ENCODE peak calls at places on chromosomes 5 and 9, in nine cellular contexts. N is GM13977, D is NCI-H2029 treated with DMSO at 0.1 percent for 48 hours, K is lung microvascular endothelial cell, C is M059J, L is thyroid gland, X is neural crest cell, U is prostate gland, V is HTR-8/SVneo. M is an unnamed sample.
A peak's percentile ranks its signal among the peaks of the same experiment; 100 is the strongest.

GRCh38 chr9:87787735-87788134 is 61.8 kb downstream of the CTSL start:
- DNase-seq in N (no peak), D (no peak), K (no peak), C (no peak), L (no peak), X (no peak), U (no peak), V (no peak), M (no peak)

GRCh38 chr5:143707797-143708196 is 104.2 kb upstream of the HMHB1 start:
- DNase-seq in N (no peak), D (no peak), K (no peak), C (no peak), L (no peak), X (no peak), U (no peak), V (no peak), M (no peak)

GRCh38 chr9:137762414-137763061 is 115.0 kb upstream of the CACNA1B start:
- DNase-seq in N (peak; percentile 82), D (no peak), K (peak; percentile 49), C (no peak), L (peak; percentile 33), X (no peak), U (no peak), V (no peak), M (no peak)

GRCh38 chr9:73183917-73184861 is 32.5 kb downstream of the ANXA1 start:
- DNase-seq in N (peak; percentile 7), D (peak; percentile 75), K (peak; percentile 76), C (peak; percentile 55), L (no peak), X (no peak), U (no peak), V (peak; percentile 13), M (peak; percentile 46)

GRCh38 chr5:61467766-61468482 is 135.9 kb downstream of the ZSWIM6 start:
- DNase-seq in N (no peak), D (no peak), K (no peak), C (peak; percentile 69), L (no peak), X (no peak), U (no peak), V (peak; percentile 61), M (no peak)

GRCh38 chr5:172594867-172595466 is 46.1 kb upstream of the NEURL1B start:
- DNase-seq in N (no peak), D (no peak), K (no peak), C (no peak), L (no peak), X (no peak), U (no peak), V (no peak), M (no peak)

GRCh38 chr9:129109952-129110739 is 447 bp downstream of the CRAT start:
- DNase-seq in N (no peak), D (peak; percentile 74), K (peak; percentile 29), C (peak; percentile 32), L (peak; percentile 32), X (no peak), U (no peak), V (peak; percentile 17), M (peak; percentile 19)

GRCh38 chr9:121242219-121242954 is 25.6 kb upstream of the GSN start:
- DNase-seq in N (no peak), D (no peak), K (no peak), C (peak; percentile 55), L (no peak), X (no peak), U (no peak), V (no peak), M (peak; percentile 59)

GRCh38 chr5:75948441-75948840 is 134.7 kb upstream of the SV2C start:
- DNase-seq in N (no peak), D (no peak), K (no peak), C (no peak), L (no peak), X (no peak), U (no peak), V (no peak), M (no peak)

GRCh38 chr9:118017607-118018122 is 313.5 kb downstream of the TLR4 start:
- DNase-seq in N (no peak), D (no peak), K (no peak), C (no peak), L (no peak), X (no peak), U (no peak), V (no peak), M (no peak)

GRCh38 chr5:4128994-4129393 is 533.4 kb downstream of the IRX1 start:
- DNase-seq in N (no peak), D (no peak), K (no peak), C (no peak), L (no peak), X (no peak), U (no peak), V (no peak), M (no peak)

GRCh38 chr5:173917788-173918786 is 29.9 kb downstream of the CPEB4 start:
- DNase-seq in N (peak; percentile 55), D (peak; percentile 93), K (peak; percentile 79), C (peak; percentile 81), L (peak; percentile 61), X (peak; percentile 17), U (peak; percentile 72), V (peak; percentile 71), M (peak; percentile 89)

GRCh38 chr5:116320486-116320885 is 235.7 kb downstream of the COMMD10 start:
- DNase-seq in N (no peak), D (no peak), K (peak; percentile 62), C (no peak), L (peak; percentile 53), X (no peak), U (no peak), V (no peak), M (peak; percentile 28)

GRCh38 chr9:90927496-90927895 is 125.9 kb downstream of the SYK start:
- DNase-seq in N (no peak), D (no peak), K (no peak), C (no peak), L (no peak), X (no peak), U (no peak), V (no peak), M (no peak)

GRCh38 chr5:179227578-179228311 is 117.5 kb downstream of the ADAMTS2 start:
- DNase-seq in N (no peak), D (no peak), K (no peak), C (no peak), L (no peak), X (no peak), U (no peak), V (no peak), M (peak; percentile 47)

GRCh38 chr5:93359296-93359957 is 221.6 kb downstream of the NR2F1-AS1 start:
- DNase-seq in N (no peak), D (peak; percentile 77), K (peak; percentile 100), C (peak; percentile 85), L (no peak), X (no peak), U (no peak), V (peak; percentile 31), M (no peak)

GRCh38 chr9:93814561-93814960 is 140.6 kb downstream of the BARX1 start:
- DNase-seq in N (peak; percentile 4), D (peak; percentile 77), K (no peak), C (no peak), L (no peak), X (no peak), U (no peak), V (no peak), M (no peak)

GRCh38 chr9:37293664-37294524 is 128.6 kb upstream of the GRHPR start:
- DNase-seq in N (peak; percentile 29), D (no peak), K (peak; percentile 32), C (peak; percentile 47), L (no peak), X (no peak), U (no peak), V (no peak), M (no peak)

GRCh38 chr5:42059291-42059690 is 134.2 kb downstream of the FBXO4 start:
- DNase-seq in N (no peak), D (no peak), K (no peak), C (peak; percentile 62), L (no peak), X (no peak), U (no peak), V (no peak), M (no peak)

GRCh38 chr5:11962122-11962521 is 57.9 kb upstream of the CTNND2 start:
- DNase-seq in N (no peak), D (no peak), K (no peak), C (peak; percentile 2), L (no peak), X (no peak), U (no peak), V (no peak), M (no peak)

GRCh38 chr5:31193591-31194457 is at the start of gene CDH6:
- DNase-seq in N (no peak), D (no peak), K (no peak), C (peak; percentile 46), L (peak; percentile 35), X (peak; percentile 76), U (no peak), V (peak; percentile 73), M (peak; percentile 71)

GRCh38 chr9:98657897-98658296 is 50.8 kb downstream of the GABBR2 start:
- DNase-seq in N (no peak), D (no peak), K (no peak), C (peak; percentile 12), L (no peak), X (no peak), U (no peak), V (no peak), M (no peak)

GRCh38 chr9:137311171-137311970 is 9.3 kb upstream of the NRARP start:
- DNase-seq in N (no peak), D (no peak), K (peak; percentile 69), C (peak; percentile 43), L (no peak), X (no peak), U (peak; percentile 81), V (no peak), M (no peak)

GRCh38 chr5:71932649-71933338 is 174.5 kb upstream of the MAP1B start:
- DNase-seq in N (no peak), D (peak; percentile 64), K (peak; percentile 42), C (peak; percentile 95), L (peak; percentile 57), X (peak; percentile 34), U (no peak), V (peak; percentile 51), M (peak; percentile 94)

GRCh38 chr9:61673664-61674381 is 484.0 kb downstream of the SPATA31A7 start:
- DNase-seq in N (no peak), D (no peak), K (no peak), C (no peak), L (no peak), X (no peak), U (no peak), V (no peak), M (no peak)

GRCh38 chr5:83145241-83145640 is 67.9 kb downstream of the XRCC4 start:
- DNase-seq in N (no peak), D (no peak), K (no peak), C (peak; percentile 30), L (no peak), X (no peak), U (no peak), V (no peak), M (no peak)

GRCh38 chr9:114798793-114799427 is 6.9 kb downstream of the TNFSF15 start:
- DNase-seq in N (no peak), D (no peak), K (no peak), C (no peak), L (no peak), X (no peak), U (no peak), V (no peak), M (no peak)

GRCh38 chr5:151825445-151825844 is 53.7 kb downstream of the G3BP1 start:
- DNase-seq in N (peak; percentile 36), D (peak; percentile 79), K (peak; percentile 73), C (peak; percentile 56), L (peak; percentile 62), X (peak; percentile 66), U (peak; percentile 36), V (peak; percentile 68), M (peak; percentile 83)

GRCh38 chr9:134585021-134585561 is 56.5 kb upstream of the COL5A1 start:
- DNase-seq in N (no peak), D (no peak), K (no peak), C (no peak), L (no peak), X (no peak), U (no peak), V (no peak), M (no peak)

GRCh38 chr9:95729066-95729465 is 146.4 kb upstream of the ERCC6L2 start:
- DNase-seq in N (no peak), D (no peak), K (no peak), C (no peak), L (no peak), X (no peak), U (no peak), V (no peak), M (no peak)

GRCh38 chr5:120207139-120207538 is 257.0 kb upstream of the PRR16 start:
- DNase-seq in N (no peak), D (no peak), K (no peak), C (peak; percentile 3), L (no peak), X (no peak), U (no peak), V (no peak), M (peak; percentile 32)